ENCODE peak calls at places on chromosomes 1 and 21, in four cellular contexts. T, Z, O and E are unnamed samples.
A peak's percentile ranks its signal among the peaks of the same experiment; 100 is the strongest.

GRCh38 chr1:193960499-193960898 is 774.1 kb upstream of the B3GALT2 start:
- DNase-seq in T (no peak), O (no peak), Z (no peak), E (no peak)

GRCh38 chr1:68782890-68783289 is 286.0 kb upstream of the DEPDC1 start:
- DNase-seq in Z (no peak), T (no peak), O (no peak), E (no peak)

GRCh38 chr1:2783069-2783434 is 18.4 kb downstream of the TTC34 start:
- DNase-seq in O (no peak), Z (no peak), T (peak; percentile 18), E (no peak)

GRCh38 chr1:172163479-172164215 is 256.8 kb upstream of the C1orf105 start:
- DNase-seq in T (no peak), O (no peak), Z (no peak), E (no peak)

GRCh38 chr1:30675761-30676160 is 47.6 kb downstream of the MATN1 start:
- DNase-seq in Z (no peak), T (no peak), O (no peak), E (no peak)

GRCh38 chr1:119664057-119664456 is 16.0 kb upstream of the ZNF697 start:
- DNase-seq in T (no peak), Z (no peak), O (no peak), E (no peak)

GRCh38 chr1:94713472-94714141 is 106.5 kb upstream of the SLC44A3 start:
- DNase-seq in O (no peak), Z (peak; percentile 85), T (peak; percentile 91), E (no peak)

GRCh38 chr21:20023199-20023598 is 975.0 kb upstream of the NCAM2 start:
- DNase-seq in O (no peak), Z (no peak), T (no peak), E (no peak)

GRCh38 chr1:21325731-21326387 is 35.6 kb upstream of the ECE1 start:
- DNase-seq in T (no peak), O (no peak), Z (peak; percentile 87), E (no peak)

GRCh38 chr1:75861831-75862230 is 65.1 kb downstream of the MSH4 start:
- DNase-seq in O (no peak), T (no peak), Z (no peak), E (no peak)

GRCh38 chr1:90393025-90393424 is 324.1 kb downstream of the BARHL2 start:
- DNase-seq in O (no peak), Z (no peak), T (no peak), E (no peak)

GRCh38 chr1:27395441-27396195 is 3.2 kb downstream of the GPR3 start:
- DNase-seq in T (peak; percentile 90), O (peak; percentile 84), Z (peak; percentile 81), E (peak; percentile 76)

GRCh38 chr1:86138746-86139145 is 17.8 kb downstream of the COL24A1 start:
- DNase-seq in T (no peak), Z (no peak), O (no peak), E (no peak)

GRCh38 chr1:24364975-24365678 is 46.0 kb downstream of the GRHL3 start:
- DNase-seq in O (no peak), T (no peak), Z (no peak), E (no peak)

GRCh38 chr1:153612755-153613331 is at the start of gene S100A16:
- DNase-seq in O (no peak), Z (peak; percentile 94), T (peak; percentile 90), E (no peak)

GRCh38 chr1:210358511-210359148 is 29.9 kb downstream of the HHAT start:
- DNase-seq in T (no peak), Z (no peak), O (no peak), E (no peak)

GRCh38 chr1:224851210-224851849 is 78.1 kb upstream of the DNAH14 start:
- DNase-seq in T (peak; percentile 72), Z (no peak), O (peak; percentile 9), E (peak; percentile 51)

GRCh38 chr1:36160388-36160948 is 4.5 kb downstream of the MAP7D1 start:
- DNase-seq in T (no peak), Z (no peak), O (no peak), E (peak; percentile 18)
- H3K4me3 ChIP-seq in T (peak overlapping the region; percentile 49), Z (peak overlapping the region; percentile 50), O (peak overlapping the region; percentile 82), E (peak overlapping the region; percentile 59)

GRCh38 chr1:109256085-109256484 is 6.7 kb downstream of the CELSR2 start:
- DNase-seq in T (no peak), O (no peak), Z (no peak), E (no peak)

GRCh38 chr1:109255097-109255651 is 5.8 kb downstream of the CELSR2 start:
- DNase-seq in T (no peak), O (no peak), Z (no peak), E (no peak)

GRCh38 chr1:109254621-109255096 is 5.3 kb downstream of the CELSR2 start:
- DNase-seq in T (no peak), O (no peak), Z (no peak), E (no peak)

GRCh38 chr1:109256971-109257681 is 7.8 kb downstream of the CELSR2 start:
- DNase-seq in Z (no peak), T (no peak), O (no peak), E (no peak)

GRCh38 chr1:109255673-109256072 is 6.3 kb downstream of the CELSR2 start:
- DNase-seq in O (no peak), Z (no peak), T (no peak), E (no peak)
- H3K27ac ChIP-seq in O (no peak overlapping the region), Z (no peak overlapping the region), T (no peak overlapping the region), E (no peak overlapping the region)

GRCh38 chr1:113929750-113930498 is 800 bp downstream of the HIPK1 start:
- DNase-seq in T (peak; percentile 70), Z (peak; percentile 74), O (peak; percentile 75), E (peak; percentile 81)

GRCh38 chr1:113928950-113929749 is at the start of gene HIPK1:
- DNase-seq in T (peak; percentile 97), O (peak; percentile 93), Z (peak; percentile 96), E (peak; percentile 94)

GRCh38 chr1:113931456-113931855 is 2.3 kb downstream of the HIPK1 start:
- DNase-seq in Z (no peak), O (peak; percentile 58), T (no peak), E (peak; percentile 82)

GRCh38 chr1:113928129-113928949 is 785 bp upstream of the HIPK1 start:
- DNase-seq in T (no peak), Z (no peak), O (no peak), E (no peak)

GRCh38 chr1:113930499-113931161 is 1.5 kb downstream of the HIPK1 start:
- DNase-seq in T (peak; percentile 68), Z (no peak), O (peak; percentile 66), E (peak; percentile 91)
- H3K4me1 ChIP-seq in T (no peaks in the 10 kb centered on the region), Z (peaks cover 30% of the 10 kb centered on the region), O (peaks cover 53% of the 10 kb centered on the region), E (peaks cover 54% of the 10 kb centered on the region)

GRCh38 chr1:6580588-6581270 is 935 bp downstream of the ZBTB48 start:
- DNase-seq in O (no peak), Z (peak; percentile 75), T (no peak), E (no peak)

GRCh38 chr1:6580119-6580587 is 359 bp downstream of the ZBTB48 start:
- DNase-seq in T (no peak), O (peak; percentile 19), Z (no peak), E (no peak)

GRCh38 chr1:6577831-6578525 is 1.8 kb upstream of the ZBTB48 start:
- DNase-seq in T (no peak), O (no peak), Z (no peak), E (no peak)

GRCh38 chr1:6579374-6580118 is at the start of gene ZBTB48:
- DNase-seq in T (peak; percentile 100), Z (peak; percentile 100), O (peak; percentile 94), E (peak; percentile 92)

GRCh38 chr1:6578624-6579373 is 995 bp upstream of the ZBTB48 start:
- DNase-seq in T (no peak), O (no peak), Z (no peak), E (no peak)
- H3K4me3 ChIP-seq in T (peak overlapping the region; percentile 85), O (no peak overlapping the region), Z (peak overlapping the region; percentile 91), E (no peak overlapping the region)

GRCh38 chr1:40769815-40770214 is 13.8 kb upstream of the KCNQ4 start:
- DNase-seq in Z (no peak), O (no peak), T (peak; percentile 35), E (no peak)
- H3K27ac ChIP-seq in Z (peak overlapping the region; percentile 8), O (no peak overlapping the region), T (no peak overlapping the region), E (no peak overlapping the region)